ENCODE peak calls at places on chromosomes 11 and 22, in six cellular contexts. E is testis; P is brain microvascular endothelial cell; H is psoas muscle; F is NCI-H1930; D is naive thymus-derived CD4-positive, alpha-beta T cell. N is an unnamed sample.

GRCh38 chr11:44189986-44190882 is 94.8 kb downstream of the EXT2 start:
- DNase-seq in E (no peak), D (no peak), H (no peak), P (no peak), F (no peak), N (no peak)

GRCh38 chr22:22825213-22825593 is 62.4 kb upstream of the IGLL5 start:
- DNase-seq in D (no peak), H (no peak), F (no peak), P (no peak), E (no peak), N (no peak)

GRCh38 chr11:11989774-11990744 is 18.4 kb downstream of the DKK3 start:
- DNase-seq in E (peak), F (no peak), D (no peak), H (no peak), P (no peak), N (no peak)

GRCh38 chr11:134371436-134372185 is 39.8 kb downstream of the GLB1L2 start:
- DNase-seq in P (no peak), F (no peak), D (no peak), E (no peak), H (no peak), N (no peak)

GRCh38 chr11:29962243-29962642 is 54.6 kb downstream of the KCNA4 start:
- DNase-seq in D (no peak), E (no peak), H (no peak), F (no peak), P (no peak), N (no peak)

GRCh38 chr11:110488446-110488845 is 58.7 kb downstream of the FDX1 start:
- DNase-seq in D (no peak), F (no peak), E (no peak), P (no peak), H (no peak), N (no peak)

GRCh38 chr22:28143961-28144745 is 225.1 kb upstream of the PITPNB start:
- DNase-seq in D (no peak), P (no peak), E (no peak), F (no peak), H (no peak), N (no peak)

GRCh38 chr11:86722041-86722440 is 49.6 kb upstream of the ME3 start:
- DNase-seq in P (no peak), D (no peak), H (no peak), E (no peak), F (no peak), N (no peak)

N was measured in pancreas.